ENCODE peak calls at places on chromosomes 12 and 14, in nine cellular contexts. One of them, this sample, is unnamed.

GRCh38 chr14:63924375-63924774 is 71.6 kb downstream of the SYNE2 start:
- DNase-seq in brain microvascular endothelial cell: no peak
- DNase-seq in neural progenitor cell: no peak
- DNase-seq in progenitor cell of endocrine pancreas: no peak
- DNase-seq in lower leg skin: no peak
- DNase-seq in AG09309: no peak
- DNase-seq in CD8-positive, alpha-beta T cell: no peak
- DNase-seq in cardiac fibroblast: no peak
- DNase-seq in psoas muscle: no peak
- DNase-seq in this sample: no peak

GRCh38 chr12:31834158-31834557 is 105.3 kb upstream of the AMN1 start:
- DNase-seq in brain microvascular endothelial cell: no peak
- DNase-seq in neural progenitor cell: no peak
- DNase-seq in progenitor cell of endocrine pancreas: no peak
- DNase-seq in lower leg skin: no peak
- DNase-seq in AG09309: no peak
- DNase-seq in CD8-positive, alpha-beta T cell: no peak
- DNase-seq in cardiac fibroblast: no peak
- DNase-seq in psoas muscle: no peak
- DNase-seq in this sample: no peak

GRCh38 chr14:94110552-94111181 is at the start of gene IFI27:
- DNase-seq in brain microvascular endothelial cell: no peak
- DNase-seq in neural progenitor cell: no peak
- DNase-seq in progenitor cell of endocrine pancreas: no peak
- DNase-seq in lower leg skin: peak; percentile 56
- DNase-seq in AG09309: no peak
- DNase-seq in CD8-positive, alpha-beta T cell: no peak
- DNase-seq in cardiac fibroblast: peak; percentile 69
- DNase-seq in psoas muscle: no peak
- DNase-seq in this sample: peak; percentile 72

GRCh38 chr14:72776701-72777255 is 117.1 kb downstream of the DPF3 start:
- DNase-seq in brain microvascular endothelial cell: no peak
- DNase-seq in neural progenitor cell: no peak
- DNase-seq in progenitor cell of endocrine pancreas: no peak
- DNase-seq in lower leg skin: no peak
- DNase-seq in AG09309: no peak
- DNase-seq in CD8-positive, alpha-beta T cell: no peak
- DNase-seq in cardiac fibroblast: no peak
- DNase-seq in psoas muscle: no peak
- DNase-seq in this sample: no peak

GRCh38 chr14:65239897-65240296 is 137.6 kb upstream of the MAX start:
- DNase-seq in brain microvascular endothelial cell: no peak
- DNase-seq in neural progenitor cell: no peak
- DNase-seq in progenitor cell of endocrine pancreas: no peak
- DNase-seq in lower leg skin: no peak
- DNase-seq in AG09309: no peak
- DNase-seq in CD8-positive, alpha-beta T cell: no peak
- DNase-seq in cardiac fibroblast: no peak
- DNase-seq in psoas muscle: no peak
- DNase-seq in this sample: no peak

GRCh38 chr12:29148958-29149690 is at the start of gene FAR2:
- DNase-seq in brain microvascular endothelial cell: peak; percentile 34
- DNase-seq in neural progenitor cell: peak; percentile 66
- DNase-seq in progenitor cell of endocrine pancreas: peak; percentile 42
- DNase-seq in lower leg skin: no peak
- DNase-seq in AG09309: no peak
- DNase-seq in CD8-positive, alpha-beta T cell: peak; percentile 20
- DNase-seq in cardiac fibroblast: peak; percentile 49
- DNase-seq in psoas muscle: peak; percentile 67
- DNase-seq in this sample: peak; percentile 36

GRCh38 chr14:103547455-103547940 is 15.0 kb downstream of the BAG5 start:
- DNase-seq in brain microvascular endothelial cell: no peak
- DNase-seq in neural progenitor cell: no peak
- DNase-seq in progenitor cell of endocrine pancreas: no peak
- DNase-seq in lower leg skin: no peak
- DNase-seq in AG09309: no peak
- DNase-seq in CD8-positive, alpha-beta T cell: no peak
- DNase-seq in cardiac fibroblast: no peak
- DNase-seq in psoas muscle: no peak
- DNase-seq in this sample: no peak

GRCh38 chr14:102076793-102077759 is 9.8 kb downstream of the HSP90AA1 start:
- DNase-seq in brain microvascular endothelial cell: no peak
- DNase-seq in neural progenitor cell: no peak
- DNase-seq in progenitor cell of endocrine pancreas: no peak
- DNase-seq in lower leg skin: no peak
- DNase-seq in AG09309: no peak
- DNase-seq in CD8-positive, alpha-beta T cell: no peak
- DNase-seq in cardiac fibroblast: no peak
- DNase-seq in psoas muscle: peak; percentile 11
- DNase-seq in this sample: no peak

GRCh38 chr14:103716091-103716801 is 636 bp downstream of the ZFYVE21 start:
- DNase-seq in brain microvascular endothelial cell: no peak
- DNase-seq in neural progenitor cell: no peak
- DNase-seq in progenitor cell of endocrine pancreas: peak; percentile 37
- DNase-seq in lower leg skin: no peak
- DNase-seq in AG09309: no peak
- DNase-seq in CD8-positive, alpha-beta T cell: no peak
- DNase-seq in cardiac fibroblast: peak; percentile 21
- DNase-seq in psoas muscle: peak; percentile 76
- DNase-seq in this sample: peak; percentile 53

GRCh38 chr14:22820731-22821130 is 5.5 kb upstream of the SLC7A7 start:
- DNase-seq in brain microvascular endothelial cell: no peak
- DNase-seq in neural progenitor cell: no peak
- DNase-seq in progenitor cell of endocrine pancreas: no peak
- DNase-seq in lower leg skin: no peak
- DNase-seq in AG09309: no peak
- DNase-seq in CD8-positive, alpha-beta T cell: no peak
- DNase-seq in cardiac fibroblast: no peak
- DNase-seq in psoas muscle: no peak
- DNase-seq in this sample: no peak

GRCh38 chr12:119115296-119115905 is 63.3 kb upstream of the HSPB8 start:
- DNase-seq in brain microvascular endothelial cell: peak; percentile 47
- DNase-seq in neural progenitor cell: peak; percentile 76
- DNase-seq in progenitor cell of endocrine pancreas: peak; percentile 54
- DNase-seq in lower leg skin: peak; percentile 26
- DNase-seq in AG09309: no peak
- DNase-seq in CD8-positive, alpha-beta T cell: peak; percentile 7
- DNase-seq in cardiac fibroblast: peak; percentile 59
- DNase-seq in psoas muscle: no peak
- DNase-seq in this sample: peak; percentile 15

GRCh38 chr14:57998731-57999130 is 132.8 kb upstream of the SLC35F4 start:
- DNase-seq in brain microvascular endothelial cell: no peak
- DNase-seq in neural progenitor cell: no peak
- DNase-seq in progenitor cell of endocrine pancreas: no peak
- DNase-seq in lower leg skin: no peak
- DNase-seq in AG09309: no peak
- DNase-seq in CD8-positive, alpha-beta T cell: no peak
- DNase-seq in cardiac fibroblast: no peak
- DNase-seq in psoas muscle: no peak
- DNase-seq in this sample: no peak

GRCh38 chr12:70711831-70712230 is 74.6 kb upstream of the PTPRB start:
- DNase-seq in brain microvascular endothelial cell: no peak
- DNase-seq in neural progenitor cell: no peak
- DNase-seq in progenitor cell of endocrine pancreas: no peak
- DNase-seq in lower leg skin: no peak
- DNase-seq in AG09309: no peak
- DNase-seq in CD8-positive, alpha-beta T cell: no peak
- DNase-seq in cardiac fibroblast: no peak
- DNase-seq in psoas muscle: no peak
- DNase-seq in this sample: no peak

GRCh38 chr14:74140374-74140850 is 55.7 kb downstream of the LIN52 start:
- DNase-seq in brain microvascular endothelial cell: no peak
- DNase-seq in neural progenitor cell: peak; percentile 49
- DNase-seq in progenitor cell of endocrine pancreas: no peak
- DNase-seq in lower leg skin: peak; percentile 61
- DNase-seq in AG09309: no peak
- DNase-seq in CD8-positive, alpha-beta T cell: no peak
- DNase-seq in cardiac fibroblast: peak; percentile 38
- DNase-seq in psoas muscle: peak; percentile 89
- DNase-seq in this sample: no peak

GRCh38 chr12:128693115-128693514 is 130.6 kb downstream of the SLC15A4 start:
- DNase-seq in brain microvascular endothelial cell: no peak
- DNase-seq in neural progenitor cell: no peak
- DNase-seq in progenitor cell of endocrine pancreas: no peak
- DNase-seq in lower leg skin: no peak
- DNase-seq in AG09309: no peak
- DNase-seq in CD8-positive, alpha-beta T cell: no peak
- DNase-seq in cardiac fibroblast: no peak
- DNase-seq in psoas muscle: no peak
- DNase-seq in this sample: no peak

GRCh38 chr12:117042171-117042809 is 56.9 kb downstream of the TESC start:
- DNase-seq in brain microvascular endothelial cell: peak; percentile 34
- DNase-seq in neural progenitor cell: no peak
- DNase-seq in progenitor cell of endocrine pancreas: no peak
- DNase-seq in lower leg skin: no peak
- DNase-seq in AG09309: no peak
- DNase-seq in CD8-positive, alpha-beta T cell: no peak
- DNase-seq in cardiac fibroblast: peak; percentile 29
- DNase-seq in psoas muscle: no peak
- DNase-seq in this sample: no peak

GRCh38 chr14:105855246-105855892 is 329.0 kb downstream of the TMEM121 start:
- DNase-seq in brain microvascular endothelial cell: no peak
- DNase-seq in neural progenitor cell: no peak
- DNase-seq in progenitor cell of endocrine pancreas: no peak
- DNase-seq in lower leg skin: no peak
- DNase-seq in AG09309: no peak
- DNase-seq in CD8-positive, alpha-beta T cell: peak; percentile 2
- DNase-seq in cardiac fibroblast: no peak
- DNase-seq in psoas muscle: peak; percentile 43
- DNase-seq in this sample: peak; percentile 8

DNA sequence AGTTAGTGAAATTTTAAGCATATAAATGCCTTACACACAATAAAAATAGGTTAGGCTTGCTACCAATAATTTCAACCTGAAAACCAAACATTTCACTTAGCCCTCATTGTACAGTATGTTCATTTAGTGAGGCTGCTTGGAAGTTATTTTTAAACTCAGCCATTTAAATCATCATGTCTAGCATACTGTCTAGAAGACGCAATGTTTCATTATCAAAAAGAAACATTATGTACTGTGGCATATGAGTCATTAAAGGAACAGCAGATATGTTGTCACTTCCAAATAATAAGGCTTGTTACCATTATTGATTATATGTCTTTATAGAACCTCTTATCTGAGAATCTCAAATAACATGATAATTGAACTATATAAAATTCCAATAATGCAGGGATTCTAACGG is 304.7 kb downstream of the RMST start:
- DNase-seq in brain microvascular endothelial cell: no peak
- DNase-seq in neural progenitor cell: no peak
- DNase-seq in progenitor cell of endocrine pancreas: no peak
- DNase-seq in lower leg skin: no peak
- DNase-seq in AG09309: no peak
- DNase-seq in CD8-positive, alpha-beta T cell: no peak
- DNase-seq in cardiac fibroblast: no peak
- DNase-seq in psoas muscle: no peak
- DNase-seq in this sample: no peak
- TF ChIP-seq CTCF in brain microvascular endothelial cell: no peak
- TF ChIP-seq CTCF in neural progenitor cell: no peak
- TF ChIP-seq CTCF in progenitor cell of endocrine pancreas: no peak
- TF ChIP-seq CTCF in lower leg skin: no peak
- TF ChIP-seq CTCF in AG09309: no peak
- TF ChIP-seq CTCF in CD8-positive, alpha-beta T cell: no peak
- TF ChIP-seq CTCF in cardiac fibroblast: no peak
- TF ChIP-seq CTCF in psoas muscle: no peak
- TF ChIP-seq CTCF in this sample: no peak

DNA sequence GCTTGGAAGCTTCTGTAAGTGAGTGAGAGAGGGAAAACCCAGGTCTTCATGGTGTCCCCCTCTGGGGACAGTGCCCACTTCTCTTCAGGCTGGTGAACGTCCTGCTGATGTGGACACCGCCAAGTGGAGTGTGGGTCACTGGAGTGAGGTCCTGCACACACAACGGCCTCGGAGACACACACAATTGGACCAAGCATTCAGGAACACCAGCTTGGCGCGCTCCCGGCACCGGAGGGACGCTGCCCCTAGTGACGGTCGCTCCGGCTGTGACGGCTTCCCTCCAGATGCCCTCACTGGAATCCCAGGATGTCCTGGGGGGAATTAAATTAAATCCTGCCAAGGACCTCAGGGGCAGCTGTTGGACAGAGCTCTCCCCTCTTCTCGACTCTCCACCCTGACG is 123.1 kb downstream of the ZNF664 start:
- DNase-seq in brain microvascular endothelial cell: no peak
- DNase-seq in neural progenitor cell: no peak
- DNase-seq in progenitor cell of endocrine pancreas: no peak
- DNase-seq in lower leg skin: no peak
- DNase-seq in AG09309: no peak
- DNase-seq in CD8-positive, alpha-beta T cell: no peak
- DNase-seq in cardiac fibroblast: no peak
- DNase-seq in psoas muscle: no peak
- DNase-seq in this sample: no peak
- TF ChIP-seq CTCF in brain microvascular endothelial cell: no peak
- TF ChIP-seq CTCF in neural progenitor cell: no peak
- TF ChIP-seq CTCF in progenitor cell of endocrine pancreas: no peak
- TF ChIP-seq CTCF in lower leg skin: no peak
- TF ChIP-seq CTCF in AG09309: no peak
- TF ChIP-seq CTCF in CD8-positive, alpha-beta T cell: no peak
- TF ChIP-seq CTCF in cardiac fibroblast: no peak
- TF ChIP-seq CTCF in psoas muscle: no peak
- TF ChIP-seq CTCF in this sample: no peak

DNA sequence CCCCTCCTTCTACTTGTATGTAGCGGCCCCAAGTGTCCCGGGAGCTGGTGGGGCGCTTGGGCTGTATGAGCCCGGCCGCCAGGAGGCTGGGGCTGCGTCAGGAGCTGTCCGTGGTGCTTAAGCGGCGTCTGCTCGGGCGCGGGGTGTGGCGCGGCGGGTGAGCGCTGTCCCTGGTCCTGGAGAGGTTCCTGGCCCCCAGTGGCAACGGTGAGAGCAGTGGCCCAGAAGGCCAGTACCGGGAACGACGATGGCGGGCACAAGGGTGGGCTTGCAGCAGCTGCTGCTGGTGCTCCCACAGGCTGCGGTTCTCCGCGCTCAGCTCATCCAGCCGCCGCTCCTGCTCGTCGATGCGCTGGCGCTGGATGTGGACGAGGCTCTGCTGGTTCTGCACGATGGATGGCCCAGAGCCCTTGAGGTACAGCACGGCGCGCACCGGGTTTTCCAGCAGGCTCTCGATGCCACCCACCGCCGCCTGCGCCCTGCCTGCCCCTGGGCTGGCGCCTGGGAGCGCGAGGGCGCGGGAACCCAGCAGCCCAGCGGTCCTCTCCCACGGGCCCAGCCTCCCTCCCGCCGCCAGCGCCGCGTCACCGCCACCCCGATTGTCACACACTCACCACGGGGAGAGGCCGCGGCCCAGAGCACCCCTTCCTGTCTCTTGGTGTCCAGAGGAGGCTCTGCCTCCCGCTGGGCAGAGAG is 41.9 kb upstream of the FKBP4 start:
- DNase-seq in brain microvascular endothelial cell: peak; percentile 31
- DNase-seq in neural progenitor cell: peak; percentile 96
- DNase-seq in progenitor cell of endocrine pancreas: peak; percentile 98
- DNase-seq in lower leg skin: peak; percentile 40
- DNase-seq in AG09309: peak; percentile 5
- DNase-seq in CD8-positive, alpha-beta T cell: peak; percentile 87
- DNase-seq in cardiac fibroblast: peak; percentile 76
- DNase-seq in psoas muscle: peak; percentile 82
- DNase-seq in this sample: peak; percentile 61
- TF ChIP-seq CTCF in brain microvascular endothelial cell: peak; percentile 17
- TF ChIP-seq CTCF in neural progenitor cell: peak; percentile 24
- TF ChIP-seq CTCF in progenitor cell of endocrine pancreas: peak; percentile 15
- TF ChIP-seq CTCF in lower leg skin: no peak
- TF ChIP-seq CTCF in AG09309: no peak
- TF ChIP-seq CTCF in CD8-positive, alpha-beta T cell: no peak
- TF ChIP-seq CTCF in cardiac fibroblast: no peak
- TF ChIP-seq CTCF in psoas muscle: no peak
- TF ChIP-seq CTCF in this sample: peak; percentile 5

GRCh38 chr12:94980577-94980976 is 22.9 kb downstream of the NDUFA12 start:
- DNase-seq in brain microvascular endothelial cell: no peak
- DNase-seq in neural progenitor cell: no peak
- DNase-seq in progenitor cell of endocrine pancreas: no peak
- DNase-seq in lower leg skin: no peak
- DNase-seq in AG09309: no peak
- DNase-seq in CD8-positive, alpha-beta T cell: no peak
- DNase-seq in cardiac fibroblast: peak; percentile 56
- DNase-seq in psoas muscle: no peak
- DNase-seq in this sample: no peak
- TF ChIP-seq CTCF in brain microvascular endothelial cell: peak; percentile 34
- TF ChIP-seq CTCF in neural progenitor cell: peak; percentile 30
- TF ChIP-seq CTCF in progenitor cell of endocrine pancreas: peak; percentile 41
- TF ChIP-seq CTCF in lower leg skin: no peak
- TF ChIP-seq CTCF in AG09309: peak; percentile 18
- TF ChIP-seq CTCF in CD8-positive, alpha-beta T cell: peak; percentile 26
- TF ChIP-seq CTCF in cardiac fibroblast: no peak
- TF ChIP-seq CTCF in psoas muscle: peak; percentile 15
- TF ChIP-seq CTCF in this sample: no peak

This sample was measured in uterus.